ENCODE peak calls at places on chromosome 20, in ten cellular contexts. H, Z, U, A, T, S, L, J, N and B are unnamed samples.

GRCh38 chr20:32432277-32432676 is 74.1 kb downstream of the ASXL1 start:
- DNase-seq in Z (no peak), H (no peak), A (no peak), S (no peak), U (no peak), L (no peak), J (no peak), T (no peak), N (no peak), B (no peak)

GRCh38 chr20:52552181-52552872 is 360.7 kb upstream of the ZFP64 start:
- DNase-seq in L (no peak), H (peak), J (peak), T (peak), S (no peak), N (no peak), Z (no peak), A (peak), U (no peak), B (no peak)

GRCh38 chr20:34705383-34706021 is 1.4 kb downstream of the TP53INP2 start:
- DNase-seq in L (peak), Z (peak), S (no peak), J (no peak), T (peak), A (peak), N (no peak), U (no peak), H (peak), B (no peak)

GRCh38 chr20:64049060-64049886 is at the start of gene SOX18:
- DNase-seq in T (peak), H (no peak), U (no peak), N (no peak), A (peak), J (no peak), L (no peak), Z (peak), S (no peak), B (no peak)

GRCh38 chr20:38452880-38453624 is 17.9 kb upstream of the SNHG17 start:
- DNase-seq in S (peak), N (no peak), L (no peak), J (no peak), U (no peak), H (peak), Z (no peak), T (peak), A (peak), B (no peak)

GRCh38 chr20:32599783-32600340 is 14.7 kb upstream of the NOL4L start:
- DNase-seq in S (no peak), J (no peak), U (no peak), T (no peak), A (no peak), N (no peak), Z (no peak), H (peak), L (no peak), B (no peak)

GRCh38 chr20:21352703-21353102 is 44.6 kb downstream of the NKX2-4 start:
- DNase-seq in Z (no peak), U (no peak), S (no peak), T (peak), N (no peak), A (peak), H (peak), J (peak), L (no peak), B (no peak)

GRCh38 chr20:50340586-50340985 is 150.0 kb downstream of the CEBPB start:
- DNase-seq in U (no peak), J (no peak), L (no peak), S (peak), T (no peak), A (no peak), N (no peak), Z (no peak), H (no peak), B (no peak)

GRCh38 chr20:59778615-59779200 is 154.7 kb downstream of the SYCP2 start:
- DNase-seq in J (no peak), T (no peak), A (no peak), H (no peak), S (peak), Z (no peak), U (no peak), N (no peak), L (no peak), B (peak)

GRCh38 chr20:45817652-45818194 is 5.3 kb downstream of the UBE2C start:
- DNase-seq in L (peak), A (peak), Z (no peak), J (peak), H (peak), T (peak), U (no peak), S (no peak), N (no peak), B (no peak)

GRCh38 chr20:46512943-46513844 is at the start of gene ZNF334:
- DNase-seq in N (peak), H (peak), A (peak), L (peak), U (peak), S (peak), T (peak), J (no peak), Z (peak), B (no peak)

GRCh38 chr20:4170621-4171537 is 155.5 kb upstream of the RNF24 start:
- DNase-seq in J (no peak), A (no peak), T (no peak), L (no peak), H (peak), U (no peak), Z (no peak), N (no peak), S (no peak), B (no peak)

GRCh38 chr20:47360489-47361267 is 4.2 kb upstream of the ZMYND8 start:
- DNase-seq in H (peak), T (peak), J (peak), N (peak), U (peak), S (peak), L (peak), A (peak), Z (peak), B (peak)

GRCh38 chr20:4122931-4123330 is 107.6 kb upstream of the RNF24 start:
- DNase-seq in J (no peak), T (no peak), A (no peak), N (no peak), Z (no peak), S (no peak), H (no peak), L (no peak), U (no peak), B (peak)

GRCh38 chr20:56181593-56181992 is 66.9 kb upstream of the MC3R start:
- DNase-seq in N (no peak), H (no peak), U (no peak), S (no peak), T (no peak), A (no peak), J (no peak), L (no peak), Z (no peak), B (no peak)

GRCh38 chr20:1130849-1131248 is 12.4 kb downstream of the PSMF1 start:
- DNase-seq in H (no peak), N (no peak), A (no peak), L (peak), U (no peak), J (no peak), Z (peak), T (no peak), S (peak), B (no peak)

GRCh38 chr20:20561172-20561571 is 151.3 kb downstream of the RALGAPA2 start:
- DNase-seq in N (no peak), A (no peak), T (no peak), Z (no peak), J (no peak), L (no peak), U (no peak), H (no peak), S (no peak), B (no peak)

GRCh38 chr20:24934716-24935115 is 14.4 kb upstream of the CST7 start:
- DNase-seq in U (no peak), L (no peak), A (no peak), N (no peak), Z (no peak), T (no peak), S (no peak), J (no peak), H (no peak), B (no peak)

GRCh38 chr20:45970646-45971424 is 1.2 kb downstream of the ZNF335 start:
- DNase-seq in N (no peak), U (no peak), T (peak), Z (peak), H (peak), A (no peak), S (peak), L (no peak), J (no peak), B (no peak)

GRCh38 chr20:47698142-47698541 is 87.1 kb downstream of the SULF2 start:
- DNase-seq in H (no peak), S (no peak), A (no peak), U (no peak), N (no peak), T (no peak), L (no peak), J (no peak), Z (no peak), B (no peak)

GRCh38 chr20:46946796-46947195 is 52.2 kb downstream of the EYA2 start:
- DNase-seq in U (no peak), S (no peak), Z (no peak), A (peak), N (no peak), L (no peak), T (peak), H (no peak), J (no peak), B (no peak)

GRCh38 chr20:57258055-57258454 is 8.4 kb downstream of the BMP7 start:
- DNase-seq in H (no peak), N (peak), T (no peak), Z (peak), L (no peak), A (no peak), J (no peak), S (no peak), U (peak), B (no peak)

GRCh38 chr20:41617059-41617921 is 887 bp downstream of the CHD6 start:
- DNase-seq in L (peak), S (peak), H (peak), N (peak), T (peak), J (no peak), A (peak), Z (peak), U (no peak), B (no peak)

GRCh38 chr20:59398552-59399265 is 98.3 kb downstream of the EDN3 start:
- DNase-seq in N (peak), T (no peak), L (no peak), J (no peak), S (no peak), H (no peak), U (no peak), Z (no peak), A (no peak), B (no peak)